ENCODE peak calls at places on chromosomes 4 and X, in six cellular contexts. B, Y, A, H, E and U are unnamed samples.

GRCh38 chr4:89929425-89930272 is 35.0 kb downstream of the MMRN1 start:
- DNase-seq in B (no peak), Y (no peak), A (no peak), H (peak), E (no peak), U (no peak)

GRCh38 chr4:102503831-102504786 is 3.0 kb downstream of the NFKB1 start:
- DNase-seq in B (no peak), Y (no peak), A (no peak), H (no peak), E (no peak), U (no peak)

GRCh38 chr4:56330691-56331090 is 56.6 kb downstream of the AASDH start:
- DNase-seq in B (no peak), Y (no peak), A (no peak), H (no peak), E (no peak), U (no peak)

GRCh38 chr4:66187175-66187720 is 517.0 kb upstream of the EPHA5 start:
- DNase-seq in B (no peak), Y (no peak), A (no peak), H (no peak), E (no peak), U (no peak)

GRCh38 chr4:131119661-131120060 is 2023.7 kb downstream of the C4orf33 start:
- DNase-seq in B (no peak), Y (no peak), A (no peak), H (no peak), E (no peak), U (no peak)

GRCh38 chrX:153645151-153645550 is 1.9 kb upstream of the DUSP9 start:
- DNase-seq in B (no peak), Y (no peak), A (no peak), H (no peak), E (no peak), U (no peak)

GRCh38 chr4:6239968-6240367 is 29.7 kb upstream of the WFS1 start:
- DNase-seq in B (no peak), Y (no peak), A (no peak), H (no peak), E (no peak), U (no peak)

GRCh38 chr4:127134490-127134889 is 498.3 kb upstream of the INTU start:
- DNase-seq in B (no peak), Y (no peak), A (no peak), H (no peak), E (no peak), U (no peak)

GRCh38 chr4:32112891-32113290 is 1392.7 kb downstream of the PCDH7 start:
- DNase-seq in B (no peak), Y (no peak), A (no peak), H (no peak), E (no peak), U (no peak)

GRCh38 chr4:170259631-170260153 is 169.9 kb upstream of the AADAT start:
- DNase-seq in B (peak), Y (peak), A (peak), H (peak), E (peak), U (peak)

GRCh38 chr4:126306152-126306869 is 991.6 kb downstream of the FAT4 start:
- DNase-seq in B (no peak), Y (no peak), A (no peak), H (no peak), E (no peak), U (no peak)

GRCh38 chr4:75800972-75801371 is 76.6 kb downstream of the USO1 start:
- DNase-seq in B (no peak), Y (no peak), A (no peak), H (no peak), E (no peak), U (no peak)

GRCh38 chrX:25873196-25873595 is 264.9 kb upstream of the MAGEB18 start:
- DNase-seq in B (no peak), Y (no peak), A (no peak), H (no peak), E (no peak), U (no peak)

GRCh38 chr4:67685532-67685859 is 15.5 kb downstream of the UBA6 start:
- DNase-seq in B (no peak), Y (no peak), A (no peak), H (no peak), E (no peak), U (no peak)

GRCh38 chrX:37765507-37765906 is 14.4 kb upstream of the CYBB start:
- DNase-seq in B (no peak), Y (no peak), A (no peak), H (no peak), E (no peak), U (no peak)

GRCh38 chr4:73740353-73740778 is at the start of gene CXCL8:
- DNase-seq in B (no peak), Y (peak), A (peak), H (no peak), E (peak), U (no peak)

GRCh38 chrX:76279007-76279406 is 106.1 kb downstream of the PBDC1 start:
- DNase-seq in B (peak), Y (peak), A (peak), H (peak), E (peak), U (peak)

DNA sequence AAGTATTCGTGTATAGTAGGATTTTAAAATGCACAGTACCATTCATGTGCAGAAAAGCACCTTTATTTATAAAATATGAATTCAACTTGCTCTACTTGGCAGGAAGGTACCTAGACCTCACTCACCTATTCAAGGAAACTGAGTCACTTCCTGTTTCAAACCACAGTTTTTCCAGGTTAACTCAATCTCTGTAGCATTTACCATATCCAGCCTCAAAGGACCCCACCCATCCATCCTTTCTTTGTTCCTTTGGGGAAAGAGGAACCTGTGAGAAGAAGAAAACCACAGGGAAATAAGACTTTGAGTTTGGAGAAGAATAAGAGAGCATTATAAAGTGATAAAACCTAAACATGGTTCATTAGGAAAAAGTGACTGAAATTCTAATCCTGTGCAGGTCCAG is 250.7 kb downstream of the CBR4 start:
- DNase-seq in B (no peak), Y (no peak), A (no peak), H (no peak), E (no peak), U (no peak)
- TF ChIP-seq YY1 in B (no peak), Y (no peak), A (no peak), H (no peak), E (no peak), U (no peak)

GRCh38 chr4:80153800-80154546 is 43.3 kb upstream of the PRDM8 start:
- DNase-seq in B (peak), Y (no peak), A (no peak), H (no peak), E (no peak), U (no peak)

GRCh38 chr4:80156410-80156809 is 40.9 kb upstream of the PRDM8 start:
- DNase-seq in B (no peak), Y (no peak), A (no peak), H (no peak), E (no peak), U (no peak)

GRCh38 chr4:80151981-80152380 is 45.3 kb upstream of the PRDM8 start:
- DNase-seq in B (no peak), Y (no peak), A (no peak), H (no peak), E (no peak), U (no peak)

GRCh38 chr4:80155286-80155982 is 41.9 kb upstream of the PRDM8 start:
- DNase-seq in B (no peak), Y (no peak), A (no peak), H (no peak), E (no peak), U (no peak)

GRCh38 chr4:80154547-80154933 is 42.8 kb upstream of the PRDM8 start:
- DNase-seq in B (peak), Y (no peak), A (no peak), H (no peak), E (no peak), U (no peak)
- H2AFZ ChIP-seq in B (peak), Y (no peak), A (no peak), H (no peak), E (peak), U (no peak)

GRCh38 chr4:165518024-165518616 is 139.3 kb downstream of the CPE start:
- DNase-seq in B (no peak), Y (no peak), A (no peak), H (no peak), E (no peak), U (no peak)

GRCh38 chr4:165517216-165517615 is 138.4 kb downstream of the CPE start:
- DNase-seq in B (no peak), Y (no peak), A (no peak), H (no peak), E (no peak), U (no peak)

GRCh38 chr4:165514739-165515138 is 135.9 kb downstream of the CPE start:
- DNase-seq in B (no peak), Y (no peak), A (no peak), H (no peak), E (no peak), U (no peak)

GRCh38 chr4:165515201-165515600 is 136.4 kb downstream of the CPE start:
- DNase-seq in B (no peak), Y (no peak), A (no peak), H (no peak), E (no peak), U (no peak)

GRCh38 chr4:165516281-165516833 is 137.5 kb downstream of the CPE start:
- DNase-seq in B (no peak), Y (no peak), A (no peak), H (no peak), E (no peak), U (no peak)
- TF ChIP-seq YY1 in B (no peak), Y (no peak), A (no peak), H (no peak), E (no peak), U (no peak)

GRCh38 chr4:144649646-144650045 is 3.7 kb downstream of the HHIP start:
- DNase-seq in B (no peak), Y (no peak), A (no peak), H (no peak), E (no peak), U (no peak)
- H2AFZ ChIP-seq in B (no peak), Y (no peak), A (no peak), H (no peak), E (no peak), U (no peak)

GRCh38 chr4:86522349-86522748 is 71.8 kb upstream of the PTPN13 start:
- DNase-seq in B (no peak), Y (no peak), A (no peak), H (no peak), E (no peak), U (no peak)

GRCh38 chr4:86523333-86523732 is 70.8 kb upstream of the PTPN13 start:
- DNase-seq in B (no peak), Y (no peak), A (no peak), H (no peak), E (no peak), U (no peak)

GRCh38 chr4:86521373-86521969 is 72.6 kb upstream of the PTPN13 start:
- DNase-seq in B (no peak), Y (no peak), A (no peak), H (no peak), E (no peak), U (no peak)
- TF ChIP-seq YY1 in B (no peak), Y (no peak), A (no peak), H (peak), E (no peak), U (no peak)

GRCh38 chr4:2796261-2797187 is 3.6 kb downstream of the SH3BP2 start:
- DNase-seq in B (peak), Y (no peak), A (no peak), H (no peak), E (no peak), U (no peak)

GRCh38 chr4:2797188-2797544 is 4.3 kb downstream of the SH3BP2 start:
- DNase-seq in B (peak), Y (no peak), A (no peak), H (no peak), E (no peak), U (no peak)

GRCh38 chr4:2798399-2799301 is 5.8 kb downstream of the SH3BP2 start:
- DNase-seq in B (peak), Y (no peak), A (no peak), H (no peak), E (peak), U (no peak)

GRCh38 chr4:2799444-2799911 is 6.6 kb downstream of the SH3BP2 start:
- DNase-seq in B (no peak), Y (no peak), A (no peak), H (no peak), E (no peak), U (no peak)

DNA sequence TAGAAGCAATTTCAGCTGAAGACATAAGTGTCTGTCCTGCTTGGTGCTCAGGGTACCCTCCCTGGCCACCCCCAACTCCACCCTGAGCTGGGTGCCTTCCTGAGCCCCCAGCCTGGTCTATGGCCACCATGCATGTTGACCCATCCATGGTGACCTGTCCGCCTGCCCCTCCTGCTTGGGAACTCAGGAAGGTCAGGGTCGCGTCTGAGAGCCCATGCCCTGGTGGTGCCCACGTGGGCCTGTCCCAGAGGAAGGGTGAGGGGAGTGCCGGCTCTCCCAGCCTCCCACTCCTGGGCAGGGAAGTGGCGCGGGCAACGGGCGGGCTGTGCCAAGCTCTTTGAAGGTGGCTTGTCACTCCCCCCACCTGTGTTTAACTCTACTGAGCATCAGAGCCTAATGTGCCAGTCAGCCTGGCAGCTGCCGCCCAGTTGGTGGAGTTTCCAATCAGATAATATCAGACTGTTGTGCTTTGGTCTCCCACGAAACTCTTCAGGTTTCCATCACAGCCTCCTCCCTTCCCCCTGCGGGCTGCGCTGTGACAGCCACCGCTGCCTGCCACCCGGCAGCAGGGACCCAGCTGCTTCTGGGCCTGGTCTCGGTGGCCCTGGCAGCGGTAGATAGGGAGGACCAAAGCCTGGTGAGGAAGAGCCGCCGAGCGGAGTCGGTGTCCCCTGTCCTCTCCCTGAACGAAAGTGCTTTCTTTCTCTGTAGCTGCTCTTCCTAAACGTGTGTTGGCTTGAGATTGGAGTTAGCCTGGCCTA is 4.8 kb downstream of the SH3BP2 start:
- DNase-seq in B (peak), Y (no peak), A (no peak), H (no peak), E (no peak), U (no peak)
- H2AFZ ChIP-seq in B (no peak), Y (no peak), A (no peak), H (no peak), E (no peak), U (no peak)

GRCh38 chr4:139642364-139642763 is 23.3 kb upstream of the MGST2 start:
- DNase-seq in B (no peak), Y (no peak), A (no peak), H (no peak), E (no peak), U (no peak)
- TF ChIP-seq YY1 in B (no peak), Y (no peak), A (no peak), H (no peak), E (no peak), U (no peak)

GRCh38 chrX:49188468-49189076 is 2.4 kb upstream of the PRICKLE3 start:
- DNase-seq in B (no peak), Y (no peak), A (no peak), H (no peak), E (no peak), U (no peak)

GRCh38 chrX:49187028-49187394 is 838 bp upstream of the PRICKLE3 start:
- DNase-seq in B (no peak), Y (no peak), A (no peak), H (no peak), E (no peak), U (no peak)

GRCh38 chrX:49186125-49187027 is at the start of gene PRICKLE3:
- DNase-seq in B (no peak), Y (no peak), A (peak), H (no peak), E (peak), U (no peak)

GRCh38 chrX:49185062-49185394 is 1.1 kb downstream of the PRICKLE3 start:
- DNase-seq in B (no peak), Y (no peak), A (no peak), H (no peak), E (no peak), U (no peak)

DNA sequence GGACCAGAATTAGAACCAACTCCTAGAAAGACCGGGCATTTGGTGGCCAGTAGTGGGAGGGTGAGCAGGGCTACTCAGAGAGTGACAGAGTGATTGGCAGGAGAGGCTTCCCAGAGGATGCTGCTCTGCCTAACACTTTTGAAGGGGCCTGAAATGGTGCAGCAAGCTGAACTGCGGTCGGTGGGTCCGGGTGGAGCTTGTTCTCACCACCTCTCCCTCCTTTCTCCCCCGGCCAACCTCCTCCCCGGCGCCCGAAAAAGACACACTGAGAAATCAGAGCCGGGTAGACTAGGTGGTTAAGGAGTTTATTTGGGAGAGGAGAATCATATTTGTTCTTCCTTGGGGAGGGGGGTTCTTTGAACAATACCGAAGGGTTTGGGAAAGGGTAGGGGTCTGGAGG is 1.4 kb upstream of the PRICKLE3 start:
- DNase-seq in B (no peak), Y (no peak), A (no peak), H (no peak), E (no peak), U (no peak)
- H2AFZ ChIP-seq in B (no peak), Y (no peak), A (no peak), H (no peak), E (no peak), U (no peak)

DNA sequence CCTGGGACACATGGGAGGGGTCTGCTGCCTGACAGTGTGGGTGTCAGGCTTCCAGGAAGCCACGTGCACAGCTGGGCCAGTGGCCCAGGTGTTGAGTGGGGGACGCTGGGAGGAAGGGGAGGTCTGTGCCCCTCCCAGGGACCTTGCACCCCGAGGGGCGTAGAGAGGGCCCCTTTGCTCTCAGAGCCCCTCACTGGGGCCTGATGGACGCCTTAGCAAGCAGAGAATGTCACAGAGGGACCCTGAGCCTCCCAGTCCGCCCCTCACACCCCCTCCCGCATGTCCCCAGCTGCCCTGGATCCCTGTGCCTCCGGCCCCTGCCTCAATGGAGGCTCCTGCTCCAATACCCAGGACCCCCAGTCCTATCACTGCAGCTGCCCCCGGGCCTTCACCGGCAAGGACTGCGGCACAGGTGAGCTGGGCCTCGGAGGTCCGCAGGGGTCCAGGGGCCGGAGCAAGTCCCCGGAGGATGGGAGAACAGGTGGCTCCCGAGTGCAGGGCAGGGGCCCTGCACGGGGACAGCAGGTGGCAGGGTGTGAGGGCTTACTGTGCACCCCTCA is 2.1 kb downstream of the HGFAC start:
- DNase-seq in B (no peak), Y (no peak), A (no peak), H (no peak), E (no peak), U (no peak)
- TF ChIP-seq YY1 in B (no peak), Y (no peak), A (no peak), H (no peak), E (no peak), U (no peak)

DNA sequence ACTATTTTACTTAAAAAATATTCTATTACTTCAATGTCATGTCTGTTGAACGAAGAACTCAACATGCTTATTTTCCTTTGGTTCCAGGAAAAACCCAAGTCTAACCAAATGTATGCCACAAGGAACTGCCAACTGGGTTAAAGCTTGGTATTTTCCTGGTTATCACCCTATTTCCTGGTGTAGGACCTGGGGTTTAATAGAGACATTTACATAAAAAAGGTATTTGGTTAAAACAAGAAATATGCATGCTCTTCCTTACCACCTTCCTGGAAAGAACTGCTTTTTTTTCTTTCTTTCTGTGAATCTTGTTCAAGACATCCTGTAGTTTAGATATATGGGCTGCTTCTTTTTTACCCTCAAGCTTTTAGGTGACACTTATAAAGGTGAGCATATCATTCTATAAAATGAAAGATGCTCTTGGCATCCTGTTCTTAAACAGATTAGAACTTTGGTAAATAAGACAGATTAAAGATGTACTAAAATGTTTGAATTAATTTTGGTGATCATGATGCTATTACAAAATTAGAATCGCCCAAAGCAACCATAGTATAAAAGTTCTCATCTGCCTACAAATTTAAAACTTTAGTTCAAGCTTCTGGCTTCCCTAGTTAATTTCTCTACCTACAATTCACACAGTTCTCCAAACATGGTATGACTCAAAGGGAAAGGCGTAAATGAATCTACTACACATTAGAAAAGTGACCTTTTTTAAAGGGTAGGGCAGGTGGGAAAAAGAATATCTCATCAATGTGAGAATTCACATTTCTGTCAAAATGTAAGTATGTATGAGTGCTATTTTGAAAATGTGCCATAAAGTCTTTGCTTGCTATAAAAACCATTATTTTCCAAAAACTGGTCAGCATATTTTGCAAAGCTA is 103.5 kb downstream of the CNOT6L start:
- DNase-seq in B (no peak), Y (no peak), A (no peak), H (no peak), E (no peak), U (no peak)
- H2AFZ ChIP-seq in B (no peak), Y (no peak), A (no peak), H (no peak), E (no peak), U (no peak)